ENCODE peak calls at places on chromosomes 1 and 21, in four cellular contexts. One of them, this sample, is unnamed. For H3K27me3, the result is how much of the 10 kb centered on the place peaks cover.

GRCh38 chr1:33327587-33328325 is 6.9 kb upstream of the A3GALT2 start:
- DNase-seq in IMR-90: peak
- DNase-seq in trophoblast cell: peak
- DNase-seq in H9: no peak
- DNase-seq in this sample: peak

GRCh38 chr1:196160066-196160795 is 448.0 kb downstream of the KCNT2 start:
- DNase-seq in trophoblast cell: no peak
- DNase-seq in IMR-90: peak
- DNase-seq in H9: no peak
- DNase-seq in this sample: no peak

GRCh38 chr21:46667735-46668380 is 32.4 kb downstream of the PRMT2 start:
- DNase-seq in H9: peak
- DNase-seq in trophoblast cell: peak
- DNase-seq in IMR-90: peak
- DNase-seq in this sample: peak

GRCh38 chr1:41238311-41239094 is 3.6 kb downstream of the SCMH1 start:
- DNase-seq in trophoblast cell: no peak
- DNase-seq in H9: no peak
- DNase-seq in IMR-90: peak
- DNase-seq in this sample: peak

GRCh38 chr1:187275346-187275745 is 446.6 kb downstream of the PLA2G4A start:
- DNase-seq in IMR-90: no peak
- DNase-seq in trophoblast cell: peak
- DNase-seq in H9: no peak
- DNase-seq in this sample: no peak

GRCh38 chr1:65632230-65632629 is 160.5 kb upstream of the PDE4B start:
- DNase-seq in IMR-90: no peak
- DNase-seq in trophoblast cell: no peak
- DNase-seq in H9: no peak
- DNase-seq in this sample: no peak

GRCh38 chr21:37792046-37792445 is 124.2 kb downstream of the KCNJ6 start:
- DNase-seq in H9: no peak
- DNase-seq in IMR-90: peak
- DNase-seq in trophoblast cell: no peak
- DNase-seq in this sample: peak

GRCh38 chr1:166258017-166258416 is 91.2 kb upstream of the FAM78B start:
- DNase-seq in H9: no peak
- DNase-seq in trophoblast cell: no peak
- DNase-seq in IMR-90: no peak
- DNase-seq in this sample: no peak

GRCh38 chr1:232009741-232010140 is 383.2 kb downstream of the DISC1 start:
- DNase-seq in IMR-90: no peak
- DNase-seq in H9: no peak
- DNase-seq in trophoblast cell: no peak
- DNase-seq in this sample: no peak

GRCh38 chr1:152047607-152047953 is 10.8 kb upstream of the S100A11 start:
- DNase-seq in IMR-90: peak
- DNase-seq in trophoblast cell: peak
- DNase-seq in H9: no peak
- DNase-seq in this sample: no peak

GRCh38 chr1:53946252-53947171 is at the start of gene LRRC42:
- DNase-seq in H9: no peak
- DNase-seq in trophoblast cell: no peak
- DNase-seq in IMR-90: no peak
- DNase-seq in this sample: no peak

GRCh38 chr1:85460555-85461088 is 4.3 kb downstream of the DDAH1 start:
- DNase-seq in IMR-90: no peak
- DNase-seq in trophoblast cell: no peak
- DNase-seq in H9: no peak
- DNase-seq in this sample: no peak

GRCh38 chr1:234848972-234849641 is 239.1 kb upstream of the IRF2BP2 start:
- DNase-seq in trophoblast cell: no peak
- DNase-seq in H9: no peak
- DNase-seq in IMR-90: peak
- DNase-seq in this sample: peak

GRCh38 chr1:84692391-84692790 is 2.1 kb upstream of the SSX2IP start:
- DNase-seq in H9: no peak
- DNase-seq in IMR-90: no peak
- DNase-seq in trophoblast cell: no peak
- DNase-seq in this sample: no peak

GRCh38 chr1:55169126-55169525 is 46.0 kb downstream of the USP24 start:
- DNase-seq in IMR-90: no peak
- DNase-seq in H9: no peak
- DNase-seq in trophoblast cell: no peak
- DNase-seq in this sample: no peak

GRCh38 chr1:18701183-18701582 is 70.5 kb downstream of the PAX7 start:
- DNase-seq in trophoblast cell: no peak
- DNase-seq in H9: no peak
- DNase-seq in IMR-90: no peak
- DNase-seq in this sample: no peak
- H3K27me3 ChIP-seq in trophoblast cell: under half
- H3K27me3 ChIP-seq in H9: under half
- H3K27me3 ChIP-seq in IMR-90: under half
- H3K27me3 ChIP-seq in this sample: under half

DNA sequence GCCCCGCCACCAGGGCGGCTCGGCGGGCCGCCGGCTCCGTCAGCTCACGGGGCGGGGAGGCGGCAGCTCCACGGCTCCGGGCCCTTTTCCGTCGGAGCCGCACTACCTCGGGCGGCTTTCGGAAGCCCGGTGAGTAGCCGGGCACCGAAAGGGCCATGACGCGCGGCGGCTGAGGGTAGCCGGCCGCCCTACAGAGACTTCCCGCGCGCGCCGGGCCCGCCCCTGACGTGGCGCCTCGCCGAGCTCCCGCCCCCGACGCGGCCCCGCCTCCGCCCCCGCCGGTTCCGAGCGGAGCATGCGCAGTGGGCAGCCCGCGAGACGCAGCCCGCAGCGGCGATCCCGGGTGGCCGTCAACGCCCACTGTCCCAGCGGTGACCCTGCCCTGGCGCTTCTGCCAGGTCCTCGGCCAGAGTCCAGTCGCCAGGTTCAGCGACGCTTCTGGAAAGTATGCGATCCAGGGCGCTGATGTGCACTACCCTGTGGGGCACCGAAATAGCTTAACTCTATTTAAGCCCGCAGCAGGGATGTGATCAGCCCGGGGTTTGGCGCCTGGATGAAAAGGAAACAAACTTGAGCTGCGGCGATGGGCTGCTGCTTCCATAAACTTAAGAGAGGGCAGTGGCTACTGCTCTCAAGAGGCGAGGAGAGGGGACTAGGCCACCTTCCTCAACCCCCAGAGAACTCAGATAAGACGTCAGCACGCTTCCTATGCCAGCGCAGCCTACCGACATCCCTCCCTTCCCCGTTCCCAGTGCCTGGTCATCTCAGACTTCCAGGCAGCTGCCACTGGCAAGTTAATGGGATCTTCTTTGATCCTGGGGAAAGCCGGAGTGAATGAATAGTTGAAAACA is at the start of gene DONSON:
- DNase-seq in IMR-90: peak
- DNase-seq in H9: peak
- DNase-seq in trophoblast cell: peak
- DNase-seq in this sample: peak
- H2AK5ac ChIP-seq in IMR-90: peak
- H2AK5ac ChIP-seq in H9: no peak
- H2AK5ac ChIP-seq in trophoblast cell: peak
- H2AK5ac ChIP-seq in this sample: no peak

GRCh38 chr1:203161175-203161574 is 14.5 kb downstream of the MYBPH start:
- DNase-seq in trophoblast cell: no peak
- DNase-seq in H9: no peak
- DNase-seq in IMR-90: no peak
- DNase-seq in this sample: no peak
- H3K27me3 ChIP-seq in trophoblast cell: under half
- H3K27me3 ChIP-seq in H9: under half
- H3K27me3 ChIP-seq in IMR-90: under half
- H3K27me3 ChIP-seq in this sample: under half

GRCh38 chr21:43944757-43945156 is 67.4 kb upstream of the TRAPPC10 start:
- DNase-seq in H9: no peak
- DNase-seq in trophoblast cell: no peak
- DNase-seq in IMR-90: no peak
- DNase-seq in this sample: no peak
- H2AK5ac ChIP-seq in H9: no peak
- H2AK5ac ChIP-seq in trophoblast cell: no peak
- H2AK5ac ChIP-seq in IMR-90: no peak
- H2AK5ac ChIP-seq in this sample: no peak

DNA sequence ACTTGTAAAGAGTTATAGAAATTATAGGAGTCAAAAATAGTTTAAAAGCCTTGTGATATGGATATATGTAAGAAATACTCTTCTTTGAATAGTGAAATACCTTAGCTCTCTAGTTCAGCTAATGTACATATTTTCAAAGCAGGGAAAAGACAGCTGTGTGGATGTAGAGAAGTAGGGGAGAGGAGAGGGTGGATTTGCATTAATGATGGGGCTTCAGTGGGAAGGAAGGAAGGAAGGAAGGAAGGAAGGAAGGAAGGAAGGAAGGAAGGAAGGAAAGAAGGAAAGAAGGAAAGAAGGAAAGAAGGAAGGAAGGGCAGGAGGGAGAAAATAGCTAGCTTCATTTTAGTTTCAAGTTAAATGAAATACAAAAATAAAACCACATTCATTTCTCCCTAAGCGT is 62.4 kb upstream of the RGS1 start:
- DNase-seq in IMR-90: no peak
- DNase-seq in trophoblast cell: no peak
- DNase-seq in H9: no peak
- DNase-seq in this sample: no peak
- H3K27me3 ChIP-seq in IMR-90: under half
- H3K27me3 ChIP-seq in trophoblast cell: under half
- H3K27me3 ChIP-seq in H9: under half
- H3K27me3 ChIP-seq in this sample: under half

GRCh38 chr1:202110977-202111376 is 11.7 kb upstream of the GPR37L1 start:
- DNase-seq in IMR-90: no peak
- DNase-seq in H9: no peak
- DNase-seq in trophoblast cell: peak
- DNase-seq in this sample: no peak
- H2AK5ac ChIP-seq in IMR-90: no peak
- H2AK5ac ChIP-seq in H9: no peak
- H2AK5ac ChIP-seq in trophoblast cell: peak
- H2AK5ac ChIP-seq in this sample: no peak